ENCODE peak calls at places on chromosomes 5 and 9, in four cellular contexts. Z is sciatic nerve; A is stimulated activated effector memory CD8-positive, alpha-beta T cell treated with anti-CD3 and anti-CD28 coated beads, Interleukin-12 subunit alpha, Interleukin-12 subunit beta, amount 100 ng/mL, for 72 hours; L is HCT116. Q is an unnamed sample.

GRCh38 chr5:95841914-95842812 is 19.6 kb upstream of the GLRX start:
- ATAC-seq in Z (peak), A (no peak), L (no peak), Q (no peak)

GRCh38 chr5:56328753-56329560 is 95.8 kb upstream of the ANKRD55 start:
- ATAC-seq in Z (no peak), A (peak), L (peak), Q (peak)

GRCh38 chr9:74499111-74499601 is 2.0 kb downstream of the RORB start:
- ATAC-seq in Z (no peak), A (no peak), L (no peak), Q (no peak)

GRCh38 chr5:132484386-132484715 is 6.2 kb downstream of the IRF1 start:
- ATAC-seq in Z (no peak), A (no peak), L (no peak), Q (no peak)

GRCh38 chr9:120418315-120418714 is 161.7 kb downstream of the CDK5RAP2 start:
- ATAC-seq in Z (no peak), A (no peak), L (no peak), Q (no peak)

GRCh38 chr9:127424669-127424986 is 446 bp downstream of the ZNF79 start:
- ATAC-seq in Z (no peak), A (peak), L (no peak), Q (peak)

GRCh38 chr9:99021512-99021911 is 77.8 kb downstream of the COL15A1 start:
- ATAC-seq in Z (no peak), A (peak), L (no peak), Q (no peak)

GRCh38 chr9:92712767-92713166 is 42.8 kb upstream of the IPPK start:
- ATAC-seq in Z (no peak), A (no peak), L (no peak), Q (no peak)

Q was measured in stimulated activated memory B cell treated with anti-CD40 and anti-IgM and Interleukin-4, amounts not matched to agents 10 μg/mL and 1 μg/mL and 100 μg/mL, for 72 hours.